ENCODE peak calls at places on chromosome 7, in ten cellular contexts. One of them, this sample, is unnamed.

GRCh38 chr7:100022621-100023020 is 7.2 kb downstream of the ZKSCAN1 start:
- DNase-seq in A549: peak; percentile 23
- DNase-seq in heart left ventricle: no peak
- DNase-seq in brain microvascular endothelial cell: no peak
- DNase-seq in bronchial epithelial cell: peak; percentile 57
- DNase-seq in endothelial cell: no peak
- DNase-seq in tibial nerve: no peak
- DNase-seq in nephron progenitor cell: no peak
- DNase-seq in psoas muscle: no peak
- DNase-seq in BE2C: no peak
- DNase-seq in this sample: no peak

GRCh38 chr7:139523199-139523941 is at the start of gene CLEC2L:
- DNase-seq in tibial nerve: no peak
- DNase-seq in brain microvascular endothelial cell: no peak
- DNase-seq in psoas muscle: no peak
- DNase-seq in BE2C: peak; percentile 23
- DNase-seq in A549: no peak
- DNase-seq in nephron progenitor cell: peak; percentile 72
- DNase-seq in bronchial epithelial cell: no peak
- DNase-seq in heart left ventricle: no peak
- DNase-seq in endothelial cell: peak; percentile 22
- DNase-seq in this sample: no peak

GRCh38 chr7:116122972-116123595 is 87.3 kb upstream of the TES start:
- DNase-seq in A549: peak; percentile 66
- DNase-seq in bronchial epithelial cell: peak; percentile 46
- DNase-seq in brain microvascular endothelial cell: peak; percentile 22
- DNase-seq in BE2C: no peak
- DNase-seq in endothelial cell: peak; percentile 11
- DNase-seq in heart left ventricle: no peak
- DNase-seq in tibial nerve: no peak
- DNase-seq in nephron progenitor cell: peak; percentile 6
- DNase-seq in psoas muscle: no peak
- DNase-seq in this sample: no peak

GRCh38 chr7:36487756-36488336 is 98.2 kb downstream of the ANLN start:
- DNase-seq in brain microvascular endothelial cell: peak; percentile 57
- DNase-seq in tibial nerve: no peak
- DNase-seq in A549: peak; percentile 71
- DNase-seq in BE2C: peak; percentile 26
- DNase-seq in heart left ventricle: no peak
- DNase-seq in endothelial cell: peak; percentile 39
- DNase-seq in bronchial epithelial cell: peak; percentile 70
- DNase-seq in psoas muscle: no peak
- DNase-seq in nephron progenitor cell: peak; percentile 12
- DNase-seq in this sample: no peak

GRCh38 chr7:109479388-109479787 is 909.7 kb downstream of the DNAJB9 start:
- DNase-seq in A549: peak; percentile 8
- DNase-seq in endothelial cell: no peak
- DNase-seq in heart left ventricle: no peak
- DNase-seq in psoas muscle: no peak
- DNase-seq in nephron progenitor cell: no peak
- DNase-seq in bronchial epithelial cell: peak; percentile 14
- DNase-seq in brain microvascular endothelial cell: no peak
- DNase-seq in BE2C: no peak
- DNase-seq in tibial nerve: no peak
- DNase-seq in this sample: no peak

GRCh38 chr7:100034871-100035510 is 14.6 kb upstream of the ZSCAN21 start:
- DNase-seq in nephron progenitor cell: no peak
- DNase-seq in endothelial cell: no peak
- DNase-seq in tibial nerve: no peak
- DNase-seq in psoas muscle: no peak
- DNase-seq in bronchial epithelial cell: no peak
- DNase-seq in BE2C: no peak
- DNase-seq in brain microvascular endothelial cell: peak; percentile 62
- DNase-seq in heart left ventricle: no peak
- DNase-seq in A549: peak; percentile 42
- DNase-seq in this sample: no peak

GRCh38 chr7:138505361-138505873 is 45.4 kb downstream of the TRIM24 start:
- DNase-seq in bronchial epithelial cell: no peak
- DNase-seq in tibial nerve: no peak
- DNase-seq in A549: no peak
- DNase-seq in heart left ventricle: no peak
- DNase-seq in BE2C: no peak
- DNase-seq in psoas muscle: no peak
- DNase-seq in endothelial cell: no peak
- DNase-seq in brain microvascular endothelial cell: no peak
- DNase-seq in nephron progenitor cell: no peak
- DNase-seq in this sample: no peak

GRCh38 chr7:55242613-55243012 is 122.5 kb upstream of the LANCL2 start:
- DNase-seq in heart left ventricle: no peak
- DNase-seq in bronchial epithelial cell: peak; percentile 26
- DNase-seq in brain microvascular endothelial cell: no peak
- DNase-seq in A549: no peak
- DNase-seq in nephron progenitor cell: no peak
- DNase-seq in BE2C: no peak
- DNase-seq in endothelial cell: no peak
- DNase-seq in tibial nerve: no peak
- DNase-seq in psoas muscle: no peak
- DNase-seq in this sample: no peak

GRCh38 chr7:94250984-94251383 is 143.7 kb upstream of the COL1A2 start:
- DNase-seq in A549: no peak
- DNase-seq in heart left ventricle: no peak
- DNase-seq in endothelial cell: no peak
- DNase-seq in tibial nerve: no peak
- DNase-seq in BE2C: no peak
- DNase-seq in psoas muscle: no peak
- DNase-seq in brain microvascular endothelial cell: no peak
- DNase-seq in nephron progenitor cell: no peak
- DNase-seq in bronchial epithelial cell: peak; percentile 7
- DNase-seq in this sample: no peak

GRCh38 chr7:80686576-80686975 is 48.1 kb downstream of the CD36 start:
- DNase-seq in tibial nerve: no peak
- DNase-seq in nephron progenitor cell: no peak
- DNase-seq in A549: no peak
- DNase-seq in endothelial cell: no peak
- DNase-seq in brain microvascular endothelial cell: no peak
- DNase-seq in psoas muscle: no peak
- DNase-seq in BE2C: no peak
- DNase-seq in bronchial epithelial cell: peak; percentile 87
- DNase-seq in heart left ventricle: no peak
- DNase-seq in this sample: no peak

GRCh38 chr7:128266891-128267839 is 26.1 kb downstream of the LEP start:
- DNase-seq in BE2C: peak; percentile 93
- DNase-seq in bronchial epithelial cell: peak; percentile 83
- DNase-seq in brain microvascular endothelial cell: peak; percentile 20
- DNase-seq in A549: no peak
- DNase-seq in tibial nerve: peak; percentile 26
- DNase-seq in endothelial cell: peak; percentile 11
- DNase-seq in nephron progenitor cell: peak; percentile 50
- DNase-seq in heart left ventricle: peak; percentile 22
- DNase-seq in psoas muscle: peak; percentile 50
- DNase-seq in this sample: peak; percentile 93
- TF ChIP-seq CTCF in BE2C: peak; percentile 63
- TF ChIP-seq CTCF in bronchial epithelial cell: no peak
- TF ChIP-seq CTCF in brain microvascular endothelial cell: peak; percentile 21
- TF ChIP-seq CTCF in A549: no peak
- TF ChIP-seq CTCF in tibial nerve: no peak
- TF ChIP-seq CTCF in endothelial cell: no peak
- TF ChIP-seq CTCF in nephron progenitor cell: no peak
- TF ChIP-seq CTCF in heart left ventricle: no peak
- TF ChIP-seq CTCF in psoas muscle: no peak
- TF ChIP-seq CTCF in this sample: peak; percentile 38

GRCh38 chr7:5429857-5430611 is 6.4 kb upstream of the TNRC18 start:
- DNase-seq in bronchial epithelial cell: peak; percentile 82
- DNase-seq in heart left ventricle: peak; percentile 59
- DNase-seq in BE2C: no peak
- DNase-seq in A549: no peak
- DNase-seq in endothelial cell: no peak
- DNase-seq in tibial nerve: no peak
- DNase-seq in psoas muscle: peak; percentile 49
- DNase-seq in nephron progenitor cell: peak; percentile 57
- DNase-seq in brain microvascular endothelial cell: no peak
- DNase-seq in this sample: no peak

GRCh38 chr7:5429253-5429856 is 5.7 kb upstream of the TNRC18 start:
- DNase-seq in endothelial cell: peak; percentile 36
- DNase-seq in brain microvascular endothelial cell: no peak
- DNase-seq in nephron progenitor cell: peak; percentile 65
- DNase-seq in heart left ventricle: peak; percentile 60
- DNase-seq in A549: no peak
- DNase-seq in BE2C: no peak
- DNase-seq in tibial nerve: no peak
- DNase-seq in psoas muscle: peak; percentile 60
- DNase-seq in bronchial epithelial cell: peak; percentile 71
- DNase-seq in this sample: no peak

GRCh38 chr7:5426226-5426475 is 2.5 kb upstream of the TNRC18 start:
- DNase-seq in BE2C: no peak
- DNase-seq in brain microvascular endothelial cell: peak; percentile 45
- DNase-seq in tibial nerve: no peak
- DNase-seq in nephron progenitor cell: peak; percentile 43
- DNase-seq in heart left ventricle: no peak
- DNase-seq in bronchial epithelial cell: peak; percentile 35
- DNase-seq in psoas muscle: no peak
- DNase-seq in endothelial cell: no peak
- DNase-seq in A549: no peak
- DNase-seq in this sample: no peak

GRCh38 chr7:5430612-5430947 is 6.9 kb upstream of the TNRC18 start:
- DNase-seq in nephron progenitor cell: no peak
- DNase-seq in psoas muscle: no peak
- DNase-seq in tibial nerve: no peak
- DNase-seq in heart left ventricle: no peak
- DNase-seq in brain microvascular endothelial cell: no peak
- DNase-seq in bronchial epithelial cell: no peak
- DNase-seq in BE2C: no peak
- DNase-seq in A549: no peak
- DNase-seq in endothelial cell: no peak
- DNase-seq in this sample: no peak

DNA sequence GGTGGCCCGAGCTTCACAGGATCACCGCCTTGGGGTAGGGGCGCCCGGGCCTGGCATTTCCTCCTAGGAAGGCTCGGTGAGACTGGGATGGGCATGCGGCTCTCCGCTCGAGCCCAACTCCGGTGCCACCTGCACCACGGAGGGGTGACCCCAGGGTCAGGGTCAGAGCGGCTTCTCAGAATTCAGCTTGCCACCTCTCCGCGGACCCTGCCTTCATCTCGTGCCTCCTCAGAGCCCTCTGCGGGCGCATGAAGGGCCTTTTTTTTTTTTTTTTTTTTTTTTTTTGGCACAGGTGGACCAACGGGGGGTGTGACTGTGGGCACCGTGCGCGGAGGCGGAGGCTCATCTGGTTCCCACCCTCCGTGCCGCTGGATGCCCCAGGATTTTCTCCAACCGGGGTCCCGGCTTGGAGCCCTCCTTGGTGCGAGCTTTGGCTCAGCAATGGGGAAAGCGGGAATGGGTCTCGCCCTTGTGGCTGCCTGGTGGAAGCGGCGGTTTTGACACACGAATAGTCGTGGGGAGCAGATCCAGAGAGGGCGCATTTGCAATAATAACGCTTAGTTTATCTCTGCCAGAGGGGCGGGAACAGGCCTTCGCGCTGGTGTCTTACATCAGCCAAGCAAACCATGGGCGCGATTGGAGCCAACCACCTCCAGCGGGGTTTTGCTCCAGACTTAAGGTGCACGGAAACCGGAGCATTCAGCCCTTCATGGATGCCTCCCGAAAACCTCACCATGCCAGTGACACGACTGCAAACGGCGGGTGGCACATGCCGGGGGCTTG is 5.0 kb upstream of the TNRC18 start:
- DNase-seq in tibial nerve: peak; percentile 61
- DNase-seq in endothelial cell: peak; percentile 38
- DNase-seq in BE2C: peak; percentile 85
- DNase-seq in heart left ventricle: peak; percentile 70
- DNase-seq in A549: no peak
- DNase-seq in bronchial epithelial cell: peak; percentile 63
- DNase-seq in nephron progenitor cell: peak; percentile 47
- DNase-seq in brain microvascular endothelial cell: peak; percentile 85
- DNase-seq in psoas muscle: peak; percentile 77
- DNase-seq in this sample: no peak
- TF ChIP-seq CTCF in tibial nerve: peak; percentile 26
- TF ChIP-seq CTCF in endothelial cell: no peak
- TF ChIP-seq CTCF in BE2C: peak; percentile 29
- TF ChIP-seq CTCF in heart left ventricle: no peak
- TF ChIP-seq CTCF in A549: no peak
- TF ChIP-seq CTCF in bronchial epithelial cell: peak; percentile 17
- TF ChIP-seq CTCF in nephron progenitor cell: no peak
- TF ChIP-seq CTCF in brain microvascular endothelial cell: peak; percentile 45
- TF ChIP-seq CTCF in psoas muscle: no peak
- TF ChIP-seq CTCF in this sample: peak; percentile 19

GRCh38 chr7:26280097-26280496 is 11.6 kb upstream of the SNX10 start:
- DNase-seq in tibial nerve: no peak
- DNase-seq in BE2C: no peak
- DNase-seq in endothelial cell: no peak
- DNase-seq in psoas muscle: no peak
- DNase-seq in heart left ventricle: no peak
- DNase-seq in bronchial epithelial cell: no peak
- DNase-seq in A549: no peak
- DNase-seq in nephron progenitor cell: no peak
- DNase-seq in brain microvascular endothelial cell: no peak
- DNase-seq in this sample: no peak

GRCh38 chr7:26275213-26275612 is 16.4 kb upstream of the SNX10 start:
- DNase-seq in BE2C: no peak
- DNase-seq in A549: no peak
- DNase-seq in heart left ventricle: no peak
- DNase-seq in nephron progenitor cell: no peak
- DNase-seq in bronchial epithelial cell: no peak
- DNase-seq in endothelial cell: no peak
- DNase-seq in tibial nerve: no peak
- DNase-seq in brain microvascular endothelial cell: no peak
- DNase-seq in psoas muscle: no peak
- DNase-seq in this sample: no peak

GRCh38 chr7:26280723-26281122 is 10.9 kb upstream of the SNX10 start:
- DNase-seq in A549: no peak
- DNase-seq in nephron progenitor cell: no peak
- DNase-seq in bronchial epithelial cell: no peak
- DNase-seq in BE2C: no peak
- DNase-seq in brain microvascular endothelial cell: no peak
- DNase-seq in endothelial cell: no peak
- DNase-seq in heart left ventricle: no peak
- DNase-seq in psoas muscle: no peak
- DNase-seq in tibial nerve: no peak
- DNase-seq in this sample: no peak

GRCh38 chr7:26279405-26279804 is 12.3 kb upstream of the SNX10 start:
- DNase-seq in BE2C: no peak
- DNase-seq in A549: peak; percentile 12
- DNase-seq in nephron progenitor cell: no peak
- DNase-seq in brain microvascular endothelial cell: no peak
- DNase-seq in heart left ventricle: no peak
- DNase-seq in bronchial epithelial cell: no peak
- DNase-seq in tibial nerve: no peak
- DNase-seq in psoas muscle: no peak
- DNase-seq in endothelial cell: no peak
- DNase-seq in this sample: no peak

GRCh38 chr7:26278769-26279168 is 12.9 kb upstream of the SNX10 start:
- DNase-seq in bronchial epithelial cell: peak; percentile 42
- DNase-seq in psoas muscle: no peak
- DNase-seq in heart left ventricle: no peak
- DNase-seq in BE2C: no peak
- DNase-seq in nephron progenitor cell: no peak
- DNase-seq in endothelial cell: no peak
- DNase-seq in A549: peak; percentile 47
- DNase-seq in tibial nerve: no peak
- DNase-seq in brain microvascular endothelial cell: no peak
- DNase-seq in this sample: no peak
- TF ChIP-seq CTCF in bronchial epithelial cell: no peak
- TF ChIP-seq CTCF in psoas muscle: peak; percentile 6
- TF ChIP-seq CTCF in heart left ventricle: peak; percentile 26
- TF ChIP-seq CTCF in BE2C: peak; percentile 11
- TF ChIP-seq CTCF in nephron progenitor cell: no peak
- TF ChIP-seq CTCF in endothelial cell: no peak
- TF ChIP-seq CTCF in A549: peak; percentile 89
- TF ChIP-seq CTCF in tibial nerve: peak; percentile 15
- TF ChIP-seq CTCF in brain microvascular endothelial cell: peak; percentile 11
- TF ChIP-seq CTCF in this sample: no peak

GRCh38 chr7:105196473-105196872 is 182.5 kb downstream of the KMT2E start:
- DNase-seq in heart left ventricle: no peak
- DNase-seq in BE2C: no peak
- DNase-seq in bronchial epithelial cell: no peak
- DNase-seq in endothelial cell: no peak
- DNase-seq in tibial nerve: no peak
- DNase-seq in A549: peak; percentile 64
- DNase-seq in brain microvascular endothelial cell: no peak
- DNase-seq in nephron progenitor cell: no peak
- DNase-seq in psoas muscle: no peak
- DNase-seq in this sample: no peak
- TF ChIP-seq CTCF in heart left ventricle: no peak
- TF ChIP-seq CTCF in BE2C: no peak
- TF ChIP-seq CTCF in bronchial epithelial cell: no peak
- TF ChIP-seq CTCF in endothelial cell: no peak
- TF ChIP-seq CTCF in tibial nerve: no peak
- TF ChIP-seq CTCF in A549: no peak
- TF ChIP-seq CTCF in brain microvascular endothelial cell: no peak
- TF ChIP-seq CTCF in nephron progenitor cell: no peak
- TF ChIP-seq CTCF in psoas muscle: no peak
- TF ChIP-seq CTCF in this sample: no peak

This sample was measured in osteocyte.